ENCODE peak calls at places on chromosomes 13 and 19, in five cellular contexts. One of them, this sample, is unnamed.

GRCh38 chr19:45144431-45145269 is 16.1 kb downstream of the NKPD1 start:
- DNase-seq in mesenchymal stem cell: no peak
- DNase-seq in H9: no peak
- DNase-seq in H1: no peak
- DNase-seq in trophoblast cell: no peak
- DNase-seq in this sample: no peak

GRCh38 chr19:47699360-47699917 is 13.8 kb upstream of the EHD2 start:
- DNase-seq in mesenchymal stem cell: peak; percentile 57
- DNase-seq in H9: peak; percentile 82
- DNase-seq in H1: no peak
- DNase-seq in trophoblast cell: peak; percentile 60
- DNase-seq in this sample: peak; percentile 37

GRCh38 chr13:92938481-92939020 is 288.1 kb upstream of the GPC6 start:
- DNase-seq in mesenchymal stem cell: no peak
- DNase-seq in H9: no peak
- DNase-seq in H1: no peak
- DNase-seq in trophoblast cell: no peak
- DNase-seq in this sample: no peak

GRCh38 chr19:33368074-33368864 is 5.2 kb upstream of the CEBPG start:
- DNase-seq in mesenchymal stem cell: peak; percentile 12
- DNase-seq in H9: no peak
- DNase-seq in H1: no peak
- DNase-seq in trophoblast cell: peak; percentile 56
- DNase-seq in this sample: no peak

GRCh38 chr13:107205318-107206112 is 637.6 kb upstream of the ARGLU1 start:
- DNase-seq in mesenchymal stem cell: peak; percentile 73
- DNase-seq in H9: peak; percentile 86
- DNase-seq in H1: peak; percentile 10
- DNase-seq in trophoblast cell: peak; percentile 76
- DNase-seq in this sample: peak; percentile 58

GRCh38 chr13:99658266-99658991 is 157.2 kb downstream of the TM9SF2 start:
- DNase-seq in mesenchymal stem cell: peak; percentile 58
- DNase-seq in H9: peak; percentile 81
- DNase-seq in H1: no peak
- DNase-seq in trophoblast cell: peak; percentile 4
- DNase-seq in this sample: peak; percentile 65

GRCh38 chr13:102907016-102907756 is 61.4 kb downstream of the ERCC5 start:
- DNase-seq in mesenchymal stem cell: no peak
- DNase-seq in H9: no peak
- DNase-seq in H1: no peak
- DNase-seq in trophoblast cell: no peak
- DNase-seq in this sample: no peak

GRCh38 chr19:55442372-55443044 is 592 bp downstream of the SHISA7 start:
- DNase-seq in mesenchymal stem cell: no peak
- DNase-seq in H9: peak; percentile 67
- DNase-seq in H1: no peak
- DNase-seq in trophoblast cell: no peak
- DNase-seq in this sample: no peak

GRCh38 chr13:51729853-51730553 is 74.0 kb downstream of the DHRS12 start:
- DNase-seq in mesenchymal stem cell: peak; percentile 97
- DNase-seq in H9: no peak
- DNase-seq in H1: no peak
- DNase-seq in trophoblast cell: peak; percentile 76
- DNase-seq in this sample: no peak

GRCh38 chr19:18798384-18799352 is 7.6 kb upstream of the COMP start:
- DNase-seq in mesenchymal stem cell: no peak
- DNase-seq in H9: peak; percentile 54
- DNase-seq in H1: no peak
- DNase-seq in trophoblast cell: no peak
- DNase-seq in this sample: no peak

GRCh38 chr19:34838753-34839431 is 65.9 kb upstream of the ZNF599 start:
- DNase-seq in mesenchymal stem cell: no peak
- DNase-seq in H9: peak; percentile 83
- DNase-seq in H1: peak; percentile 56
- DNase-seq in trophoblast cell: no peak
- DNase-seq in this sample: peak; percentile 18

GRCh38 chr13:74730556-74731331 is 596.5 kb upstream of the KLF12 start:
- DNase-seq in mesenchymal stem cell: no peak
- DNase-seq in H9: no peak
- DNase-seq in H1: no peak
- DNase-seq in trophoblast cell: no peak
- DNase-seq in this sample: no peak

GRCh38 chr19:4557186-4557970 is 2.1 kb downstream of the SEMA6B start:
- DNase-seq in mesenchymal stem cell: no peak
- DNase-seq in H9: peak; percentile 78
- DNase-seq in H1: no peak
- DNase-seq in trophoblast cell: peak; percentile 51
- DNase-seq in this sample: no peak

GRCh38 chr13:67557118-67557517 is 327.0 kb upstream of the PCDH9 start:
- DNase-seq in mesenchymal stem cell: no peak
- DNase-seq in H9: no peak
- DNase-seq in H1: no peak
- DNase-seq in trophoblast cell: no peak
- DNase-seq in this sample: no peak

GRCh38 chr19:1089126-1089771 is 5.9 kb downstream of the POLR2E start:
- DNase-seq in mesenchymal stem cell: no peak
- DNase-seq in H9: no peak
- DNase-seq in H1: no peak
- DNase-seq in trophoblast cell: no peak
- DNase-seq in this sample: no peak

GRCh38 chr19:10535613-10536012 is 8.1 kb upstream of the ATG4D start:
- DNase-seq in mesenchymal stem cell: peak; percentile 37
- DNase-seq in H9: no peak
- DNase-seq in H1: no peak
- DNase-seq in trophoblast cell: peak; percentile 24
- DNase-seq in this sample: no peak

GRCh38 chr13:107006646-107007045 is 438.7 kb upstream of the ARGLU1 start:
- DNase-seq in mesenchymal stem cell: no peak
- DNase-seq in H9: no peak
- DNase-seq in H1: no peak
- DNase-seq in trophoblast cell: no peak
- DNase-seq in this sample: no peak

GRCh38 chr13:98942485-98942884 is 35.4 kb downstream of the DOCK9 start:
- DNase-seq in mesenchymal stem cell: no peak
- DNase-seq in H9: no peak
- DNase-seq in H1: no peak
- DNase-seq in trophoblast cell: no peak
- DNase-seq in this sample: no peak

GRCh38 chr13:112771139-112771876 is 81.5 kb downstream of the ATP11A start:
- DNase-seq in mesenchymal stem cell: no peak
- DNase-seq in H9: no peak
- DNase-seq in H1: no peak
- DNase-seq in trophoblast cell: no peak
- DNase-seq in this sample: no peak

GRCh38 chr19:54478677-54479266 is 5.7 kb upstream of the CDC42EP5 start:
- DNase-seq in mesenchymal stem cell: peak; percentile 73
- DNase-seq in H9: peak; percentile 80
- DNase-seq in H1: no peak
- DNase-seq in trophoblast cell: peak; percentile 78
- DNase-seq in this sample: peak; percentile 83

GRCh38 chr13:37010424-37010823 is 9.8 kb downstream of the EXOSC8 start:
- DNase-seq in mesenchymal stem cell: no peak
- DNase-seq in H9: no peak
- DNase-seq in H1: no peak
- DNase-seq in trophoblast cell: no peak
- DNase-seq in this sample: no peak

GRCh38 chr19:54452626-54453025 is 3.6 kb downstream of the LENG8 start:
- DNase-seq in mesenchymal stem cell: no peak
- DNase-seq in H9: no peak
- DNase-seq in H1: no peak
- DNase-seq in trophoblast cell: no peak
- DNase-seq in this sample: no peak

GRCh38 chr13:97849305-97849704 is 104.2 kb upstream of the IPO5 start:
- DNase-seq in mesenchymal stem cell: peak; percentile 38
- DNase-seq in H9: no peak
- DNase-seq in H1: no peak
- DNase-seq in trophoblast cell: peak; percentile 52
- DNase-seq in this sample: peak; percentile 4

GRCh38 chr19:50922316-50922853 is 11.2 kb upstream of the KLK4 start:
- DNase-seq in mesenchymal stem cell: peak; percentile 55
- DNase-seq in H9: peak; percentile 91
- DNase-seq in H1: peak; percentile 59
- DNase-seq in trophoblast cell: peak; percentile 95
- DNase-seq in this sample: peak; percentile 87

GRCh38 chr19:35090160-35090794 is 25.3 kb upstream of the FXYD3 start:
- DNase-seq in mesenchymal stem cell: peak; percentile 69
- DNase-seq in H9: peak; percentile 68
- DNase-seq in H1: no peak
- DNase-seq in trophoblast cell: peak; percentile 65
- DNase-seq in this sample: peak; percentile 54

GRCh38 chr19:19866599-19867248 is 1.0 kb downstream of the ZNF253 start:
- DNase-seq in mesenchymal stem cell: peak; percentile 18
- DNase-seq in H9: peak; percentile 86
- DNase-seq in H1: peak; percentile 53
- DNase-seq in trophoblast cell: peak; percentile 41
- DNase-seq in this sample: peak; percentile 57

GRCh38 chr13:33348366-33348765 is 62.8 kb upstream of the STARD13 start:
- DNase-seq in mesenchymal stem cell: peak; percentile 85
- DNase-seq in H9: no peak
- DNase-seq in H1: no peak
- DNase-seq in trophoblast cell: no peak
- DNase-seq in this sample: no peak

GRCh38 chr19:39558623-39559117 is 18.7 kb upstream of the EID2 start:
- DNase-seq in mesenchymal stem cell: no peak
- DNase-seq in H9: no peak
- DNase-seq in H1: no peak
- DNase-seq in trophoblast cell: no peak
- DNase-seq in this sample: no peak

GRCh38 chr13:44013666-44014291 is 134.1 kb downstream of the LACC1 start:
- DNase-seq in mesenchymal stem cell: peak; percentile 85
- DNase-seq in H9: no peak
- DNase-seq in H1: no peak
- DNase-seq in trophoblast cell: no peak
- DNase-seq in this sample: no peak

GRCh38 chr13:72109863-72110262 is 242.9 kb upstream of the DACH1 start:
- DNase-seq in mesenchymal stem cell: no peak
- DNase-seq in H9: no peak
- DNase-seq in H1: no peak
- DNase-seq in trophoblast cell: no peak
- DNase-seq in this sample: no peak

GRCh38 chr19:9932835-9933234 is 3.5 kb downstream of the OLFM2 start:
- DNase-seq in mesenchymal stem cell: no peak
- DNase-seq in H9: no peak
- DNase-seq in H1: no peak
- DNase-seq in trophoblast cell: no peak
- DNase-seq in this sample: no peak

GRCh38 chr19:4566402-4567051 is 7.0 kb upstream of the SEMA6B start:
- DNase-seq in mesenchymal stem cell: no peak
- DNase-seq in H9: no peak
- DNase-seq in H1: no peak
- DNase-seq in trophoblast cell: no peak
- DNase-seq in this sample: no peak

GRCh38 chr13:26558074-26558805 is 757 bp downstream of the WASF3 start:
- DNase-seq in mesenchymal stem cell: peak; percentile 34
- DNase-seq in H9: no peak
- DNase-seq in H1: no peak
- DNase-seq in trophoblast cell: no peak
- DNase-seq in this sample: peak; percentile 43

GRCh38 chr19:1725100-1726064 is 27.9 kb upstream of the ONECUT3 start:
- DNase-seq in mesenchymal stem cell: peak; percentile 53
- DNase-seq in H9: peak; percentile 88
- DNase-seq in H1: no peak
- DNase-seq in trophoblast cell: peak; percentile 6
- DNase-seq in this sample: peak; percentile 82

GRCh38 chr19:16121967-16122366 is 10.3 kb downstream of the RAB8A start:
- DNase-seq in mesenchymal stem cell: no peak
- DNase-seq in H9: no peak
- DNase-seq in H1: no peak
- DNase-seq in trophoblast cell: peak; percentile 86
- DNase-seq in this sample: no peak
- H2BK12ac ChIP-seq in mesenchymal stem cell: no peak overlapping the region
- H2BK12ac ChIP-seq in H9: no peak overlapping the region
- H2BK12ac ChIP-seq in H1: no peak overlapping the region
- H2BK12ac ChIP-seq in trophoblast cell: no peak overlapping the region
- H2BK12ac ChIP-seq in this sample: no peak overlapping the region

DNA sequence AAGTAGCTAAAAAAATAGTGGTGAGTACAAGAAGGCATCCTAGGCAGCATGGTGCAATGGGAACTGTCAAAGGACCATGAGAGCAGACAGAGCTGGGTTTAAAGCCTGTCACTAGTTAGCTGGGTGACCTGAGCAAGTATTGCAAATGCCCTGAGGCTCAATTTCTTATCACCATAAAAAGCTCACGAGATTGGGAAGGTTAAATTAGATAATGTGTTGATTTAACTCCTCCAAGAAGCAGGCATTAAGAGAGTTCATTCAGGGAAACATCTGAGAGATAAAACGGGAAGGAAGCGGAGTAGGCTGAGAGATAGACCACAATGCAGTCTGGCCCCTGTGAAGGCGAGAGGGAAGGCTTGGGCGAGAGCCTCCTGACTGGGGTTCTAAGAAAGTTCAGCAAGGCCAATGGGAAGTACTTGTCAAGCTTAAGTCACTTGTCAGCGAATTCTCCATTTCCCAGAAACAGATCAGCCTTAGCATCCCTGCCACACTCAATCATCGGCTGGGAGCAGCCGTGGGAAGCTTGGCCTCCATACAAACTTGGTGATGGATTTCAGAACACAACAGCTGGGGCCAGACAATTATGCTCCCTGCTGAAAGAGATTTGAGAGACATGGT is 105.5 kb downstream of the POU4F1 start:
- DNase-seq in mesenchymal stem cell: no peak
- DNase-seq in H9: no peak
- DNase-seq in H1: no peak
- DNase-seq in trophoblast cell: no peak
- DNase-seq in this sample: no peak
- H2BK12ac ChIP-seq in mesenchymal stem cell: no peak overlapping the region
- H2BK12ac ChIP-seq in H9: no peak overlapping the region
- H2BK12ac ChIP-seq in H1: no peak overlapping the region
- H2BK12ac ChIP-seq in trophoblast cell: no peak overlapping the region
- H2BK12ac ChIP-seq in this sample: no peak overlapping the region

GRCh38 chr19:37056776-37057175 is 21.5 kb upstream of the ZNF420 start:
- DNase-seq in mesenchymal stem cell: no peak
- DNase-seq in H9: no peak
- DNase-seq in H1: no peak
- DNase-seq in trophoblast cell: no peak
- DNase-seq in this sample: no peak
- H2BK12ac ChIP-seq in mesenchymal stem cell: no peak overlapping the region
- H2BK12ac ChIP-seq in H9: no peak overlapping the region
- H2BK12ac ChIP-seq in H1: no peak overlapping the region
- H2BK12ac ChIP-seq in trophoblast cell: no peak overlapping the region
- H2BK12ac ChIP-seq in this sample: no peak overlapping the region

DNA sequence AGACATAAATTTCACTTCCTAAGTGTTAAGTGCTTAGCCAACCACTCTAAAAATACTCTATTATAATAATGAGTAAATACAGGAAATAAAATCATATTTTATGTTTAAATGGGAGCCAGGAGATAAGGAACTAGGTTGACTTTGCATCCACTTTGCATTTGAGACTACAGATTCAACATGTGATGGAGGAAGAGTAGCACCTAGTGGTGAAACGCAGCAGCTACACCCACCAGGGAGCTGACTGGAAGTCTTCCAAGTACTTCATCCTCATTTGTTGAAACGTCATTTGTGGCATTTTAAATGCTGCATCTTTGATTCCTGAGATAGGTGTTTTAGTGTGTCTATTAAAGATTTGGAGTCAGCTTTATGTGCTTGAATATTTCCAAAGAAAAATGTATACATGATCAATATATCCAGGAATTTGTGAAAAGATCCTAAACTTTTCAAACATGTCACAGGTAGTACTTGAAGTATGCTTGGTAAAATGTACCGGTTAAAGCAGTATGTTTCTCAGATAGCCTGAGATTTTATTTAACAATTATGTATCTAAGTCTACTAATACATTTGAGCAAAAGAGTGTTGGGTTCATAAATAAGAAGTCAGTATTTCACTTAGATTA is 17.4 kb upstream of the KCTD12 start:
- DNase-seq in mesenchymal stem cell: peak; percentile 79
- DNase-seq in H9: peak; percentile 70
- DNase-seq in H1: peak; percentile 41
- DNase-seq in trophoblast cell: peak; percentile 94
- DNase-seq in this sample: peak; percentile 64
- H2BK12ac ChIP-seq in mesenchymal stem cell: no peak overlapping the region
- H2BK12ac ChIP-seq in H9: no peak overlapping the region
- H2BK12ac ChIP-seq in H1: no peak overlapping the region
- H2BK12ac ChIP-seq in trophoblast cell: no peak overlapping the region
- H2BK12ac ChIP-seq in this sample: no peak overlapping the region

This sample was measured in neuronal stem cell.